ENCODE peak calls at places on chromosomes 4 and X, in ten cellular contexts. S is astrocyte of the spinal cord, M is NAMALWA, W is memory B cell, U is AG20443, Q is SW480, G is Right ventricle myocardium superior, V is HepG2, F is mesendoderm, X is upper lobe of right lung. C is an unnamed sample.

GRCh38 chr4:109801099-109801789 is 555 bp downstream of the CFI start:
- DNase-seq in U (no peak), F (no peak), Q (no peak), S (peak; percentile 18), V (no peak), G (no peak), W (no peak), X (no peak), M (no peak), C (no peak)

GRCh38 chr4:108320066-108320465 is 151.3 kb upstream of the LEF1 start:
- DNase-seq in Q (no peak), G (no peak), U (no peak), S (no peak), V (no peak), F (no peak), W (no peak), M (no peak), X (no peak), C (no peak)

GRCh38 chr4:152399246-152399645 is 136.6 kb downstream of the FBXW7 start:
- DNase-seq in M (peak; percentile 31), Q (no peak), X (no peak), S (no peak), U (no peak), G (no peak), V (no peak), W (peak; percentile 16), F (no peak), C (no peak)

GRCh38 chrX:140713174-140713539 is 3.6 kb downstream of the LINC00632 start:
- DNase-seq in U (no peak), S (no peak), V (no peak), W (no peak), Q (no peak), F (no peak), G (no peak), M (no peak), X (no peak), C (no peak)

GRCh38 chrX:29535212-29536162 is 679.9 kb upstream of the MAGEB2 start:
- DNase-seq in Q (peak; percentile 2), W (no peak), S (peak; percentile 22), M (no peak), U (no peak), G (no peak), V (no peak), F (peak; percentile 6), X (no peak), C (no peak)

GRCh38 chrX:152588206-152588605 is 49.5 kb upstream of the GABRQ start:
- DNase-seq in X (no peak), S (peak; percentile 0), Q (no peak), U (no peak), F (peak; percentile 42), V (no peak), W (no peak), G (no peak), M (no peak), C (no peak)

GRCh38 chrX:108020631-108021030 is 24.2 kb upstream of the VSIG1 start:
- DNase-seq in W (no peak), U (peak; percentile 17), G (no peak), X (no peak), M (peak; percentile 34), F (peak; percentile 48), V (no peak), Q (peak; percentile 39), S (peak; percentile 13), C (no peak)

GRCh38 chrX:7133036-7133412 is 14.5 kb upstream of the STS start:
- DNase-seq in G (peak; percentile 45), Q (no peak), S (peak; percentile 21), M (no peak), V (no peak), W (no peak), U (no peak), F (peak; percentile 69), X (no peak), C (no peak)

GRCh38 chr4:176333076-176333475 is 13.3 kb downstream of the SPCS3 start:
- DNase-seq in S (peak; percentile 34), M (no peak), Q (no peak), U (no peak), W (no peak), G (no peak), V (no peak), F (no peak), X (no peak), C (no peak)

C was measured in NCI-H774.